ENCODE peak calls at places on chromosomes 16 and 17, in ten cellular contexts. Y is HL-60, T is OCI-LY7, N is right atrium auricular region, O is A549, R is progenitor cell of endocrine pancreas, S is GM10248, P is tibial artery, W is cardiac muscle cell, F is colonic mucosa. V is an unnamed sample.
A peak's percentile ranks its signal among the peaks of the same experiment; 100 is the strongest.

GRCh38 chr17:12089809-12090384 is 69.2 kb downstream of the MAP2K4 start:
- DNase-seq in Y (no peak), T (no peak), N (no peak), O (peak; percentile 12), R (no peak), S (no peak), P (no peak), W (no peak), F (no peak), V (no peak)

GRCh38 chr16:4625617-4626159 is 1.1 kb downstream of the MGRN1 start:
- DNase-seq in Y (no peak), T (no peak), N (no peak), O (no peak), R (no peak), S (no peak), P (no peak), W (no peak), F (no peak), V (no peak)

GRCh38 chr16:3839402-3840184 is 40.9 kb downstream of the CREBBP start:
- DNase-seq in Y (no peak), T (no peak), N (no peak), O (no peak), R (no peak), S (no peak), P (no peak), W (no peak), F (no peak), V (no peak)

GRCh38 chr17:58503876-58504275 is 10.6 kb downstream of the MTMR4 start:
- DNase-seq in Y (no peak), T (no peak), N (no peak), O (no peak), R (no peak), S (no peak), P (no peak), W (no peak), F (no peak), V (no peak)

GRCh38 chr17:9837551-9838471 is 12.1 kb downstream of the GLP2R start:
- DNase-seq in Y (no peak), T (no peak), N (peak; percentile 80), O (peak; percentile 90), R (no peak), S (no peak), P (peak; percentile 84), W (no peak), F (no peak), V (no peak)

GRCh38 chr16:81471882-81472281 is 27.3 kb downstream of the CMIP start:
- DNase-seq in Y (no peak), T (no peak), N (no peak), O (no peak), R (no peak), S (no peak), P (no peak), W (no peak), F (no peak), V (no peak)

GRCh38 chr17:34177642-34178041 is 77.4 kb upstream of the CCL2 start:
- DNase-seq in Y (no peak), T (no peak), N (no peak), O (no peak), R (no peak), S (no peak), P (no peak), W (no peak), F (no peak), V (no peak)

GRCh38 chr17:15361592-15361991 is 20.2 kb upstream of the TEKT3 start:
- DNase-seq in Y (no peak), T (no peak), N (no peak), O (no peak), R (no peak), S (no peak), P (no peak), W (no peak), F (no peak), V (no peak)

GRCh38 chr16:89452241-89452640 is 38.1 kb downstream of the ANKRD11 start:
- DNase-seq in Y (no peak), T (no peak), N (no peak), O (no peak), R (no peak), S (no peak), P (no peak), W (no peak), F (no peak), V (no peak)

GRCh38 chr16:87702325-87702811 is 63.4 kb downstream of the KLHDC4 start:
- DNase-seq in Y (no peak), T (peak; percentile 93), N (no peak), O (peak; percentile 71), R (no peak), S (peak; percentile 85), P (no peak), W (peak; percentile 54), F (no peak), V (peak; percentile 57)
- TF ChIP-seq CTCF in Y (no peak), T (peak; percentile 83), N (no peak), O (peak; percentile 45), R (peak; percentile 63), S (peak; percentile 81), P (peak; percentile 27), W (peak; percentile 60), F (no peak), V (no peak)

GRCh38 chr16:28301154-28301553 is 8.8 kb downstream of the SBK1 start:
- DNase-seq in Y (no peak), T (no peak), N (no peak), O (no peak), R (no peak), S (no peak), P (no peak), W (no peak), F (no peak), V (no peak)

GRCh38 chr16:28303132-28303531 is 10.8 kb downstream of the SBK1 start:
- DNase-seq in Y (no peak), T (no peak), N (no peak), O (no peak), R (no peak), S (no peak), P (no peak), W (no peak), F (no peak), V (no peak)

GRCh38 chr16:28307936-28308335 is 15.6 kb downstream of the SBK1 start:
- DNase-seq in Y (no peak), T (no peak), N (no peak), O (no peak), R (no peak), S (no peak), P (no peak), W (no peak), F (no peak), V (no peak)

GRCh38 chr16:28301620-28302019 is 9.3 kb downstream of the SBK1 start:
- DNase-seq in Y (no peak), T (no peak), N (no peak), O (no peak), R (no peak), S (no peak), P (no peak), W (no peak), F (no peak), V (no peak)

DNA sequence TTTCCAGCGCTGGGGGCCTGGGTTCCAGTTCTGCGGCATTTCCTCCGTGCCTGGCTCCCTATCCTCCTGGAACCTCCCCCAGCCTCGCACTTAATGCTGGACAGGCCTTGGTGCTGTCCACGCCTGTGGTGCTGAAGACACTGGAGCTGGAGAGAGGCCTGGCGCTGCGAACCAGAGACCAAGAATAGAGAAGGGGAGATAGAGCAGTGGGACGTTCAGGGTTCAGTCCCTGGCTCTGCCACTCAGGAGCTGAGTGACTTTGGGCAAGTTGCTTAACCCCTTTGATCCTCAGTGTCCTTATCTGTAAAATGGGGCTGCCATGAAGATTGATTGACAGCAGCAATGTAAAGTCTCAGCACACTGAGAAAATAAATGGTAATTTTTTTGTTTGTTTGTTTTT is 11.9 kb downstream of the SBK1 start:
- DNase-seq in Y (no peak), T (no peak), N (no peak), O (no peak), R (no peak), S (no peak), P (no peak), W (peak; percentile 87), F (no peak), V (no peak)
- TF ChIP-seq CTCF in Y (no peak), T (no peak), N (no peak), O (no peak), R (no peak), S (no peak), P (no peak), W (no peak), F (no peak), V (no peak)

GRCh38 chr17:43710101-43710500 is 48.4 kb upstream of the MEOX1 start:
- DNase-seq in Y (no peak), T (no peak), N (no peak), O (no peak), R (no peak), S (no peak), P (no peak), W (no peak), F (no peak), V (no peak)

GRCh38 chr17:43714338-43715149 is 44.0 kb downstream of the SOST start:
- DNase-seq in Y (no peak), T (no peak), N (no peak), O (no peak), R (no peak), S (no peak), P (peak; percentile 37), W (no peak), F (no peak), V (no peak)

GRCh38 chr17:43717913-43718312 is 40.7 kb downstream of the SOST start:
- DNase-seq in Y (no peak), T (no peak), N (no peak), O (no peak), R (no peak), S (no peak), P (no peak), W (no peak), F (no peak), V (no peak)

GRCh38 chr17:43712397-43712796 is 46.2 kb downstream of the SOST start:
- DNase-seq in Y (no peak), T (no peak), N (no peak), O (no peak), R (no peak), S (no peak), P (no peak), W (no peak), F (no peak), V (no peak)

GRCh38 chr17:43713494-43714162 is 45.0 kb downstream of the SOST start:
- DNase-seq in Y (no peak), T (no peak), N (no peak), O (peak; percentile 76), R (peak; percentile 32), S (peak; percentile 56), P (no peak), W (peak; percentile 48), F (peak; percentile 27), V (no peak)
- TF ChIP-seq CTCF in Y (no peak), T (no peak), N (no peak), O (no peak), R (peak; percentile 11), S (no peak), P (no peak), W (no peak), F (no peak), V (no peak)

DNA sequence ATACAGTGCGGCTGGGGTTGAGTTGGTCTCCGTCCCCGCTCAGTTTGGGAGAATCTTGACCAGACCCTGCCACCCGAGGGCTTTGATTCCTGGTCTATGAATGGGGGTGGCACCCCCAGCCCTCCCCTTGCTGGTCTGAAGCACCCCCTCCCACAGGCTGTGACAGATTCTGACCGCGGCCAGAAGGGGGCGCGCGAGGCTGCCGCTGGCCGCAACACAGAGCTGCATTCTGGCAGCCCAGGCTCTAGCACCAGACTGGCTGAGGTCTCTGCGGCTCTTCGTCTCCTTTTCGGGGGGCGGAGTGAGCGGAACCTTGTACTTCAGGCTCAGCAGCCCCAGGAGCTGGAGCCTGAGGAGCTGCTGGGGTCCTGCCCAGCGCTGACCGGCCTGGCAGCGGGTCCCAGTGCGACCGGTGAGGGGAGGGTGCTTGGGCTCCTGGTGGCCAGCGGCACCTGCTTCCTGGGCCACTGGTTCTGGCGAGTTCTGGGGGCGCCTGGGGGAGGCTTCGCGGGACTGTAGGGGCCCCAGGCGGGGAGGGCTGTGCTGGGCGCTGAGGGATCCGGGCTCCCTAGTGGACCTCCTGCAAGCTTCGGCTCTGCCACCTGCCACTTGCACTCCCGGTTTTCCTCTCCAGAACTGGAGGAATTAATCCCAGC is 1011.6 kb downstream of the KCNJ18 start:
- DNase-seq in Y (peak; percentile 4), T (no peak), N (no peak), O (peak; percentile 31), R (no peak), S (no peak), P (no peak), W (no peak), F (no peak), V (no peak)
- TF ChIP-seq CTCF in Y (peak; percentile 4), T (no peak), N (no peak), O (peak; percentile 25), R (no peak), S (no peak), P (no peak), W (no peak), F (no peak), V (no peak)